ENCODE peak calls at places on chromosome X, in four cellular contexts. G is SW480, T is ascending aorta, U is hepatic stellate cell. D is an unnamed sample.

GRCh38 chrX:125175991-125176390 is 143.7 kb upstream of the TEX13C start:
- DNase-seq in U (no peak), G (no peak), T (no peak), D (no peak)

GRCh38 chrX:129779747-129780146 is at the start of gene SASH3:
- DNase-seq in U (no peak), G (no peak), T (peak), D (no peak)

GRCh38 chrX:119948381-119948780 is 4.8 kb upstream of the NKAP start:
- DNase-seq in T (no peak), U (no peak), G (peak), D (no peak)

GRCh38 chrX:68827848-68828562 is 816 bp upstream of the EFNB1 start:
- DNase-seq in T (peak), G (peak), U (peak), D (peak)

GRCh38 chrX:63761639-63762038 is 23.4 kb downstream of the ARHGEF9 start:
- DNase-seq in U (no peak), T (no peak), G (no peak), D (no peak)

GRCh38 chrX:78182881-78183280 is 43.4 kb upstream of the TAF9B start:
- DNase-seq in U (no peak), G (no peak), T (no peak), D (no peak)

GRCh38 chrX:136780738-136781137 is at the start of gene ARHGEF6:
- DNase-seq in G (no peak), T (no peak), U (no peak), D (peak)

GRCh38 chrX:149152941-149153340 is 352.2 kb downstream of the IDS start:
- DNase-seq in U (no peak), T (no peak), G (no peak), D (no peak)

GRCh38 chrX:34778961-34779360 is 121.9 kb upstream of the TMEM47 start:
- DNase-seq in U (peak), G (no peak), T (no peak), D (no peak)

GRCh38 chrX:70494441-70494840 is 49.8 kb downstream of the DLG3 start:
- DNase-seq in U (no peak), T (no peak), G (no peak), D (no peak)

GRCh38 chrX:115894087-115894486 is 276.5 kb upstream of the AGTR2 start:
- DNase-seq in G (peak), U (peak), T (no peak), D (no peak)

GRCh38 chrX:153494541-153495361 is at the start of gene BGN:
- DNase-seq in T (no peak), U (peak), G (no peak), D (peak)

GRCh38 chrX:153981771-153982533 is 9.4 kb downstream of the TMEM187 start:
- DNase-seq in T (no peak), G (no peak), U (no peak), D (peak)

GRCh38 chrX:8868906-8869305 is 67.7 kb upstream of the FAM9A start:
- DNase-seq in T (no peak), G (peak), U (no peak), D (peak)

GRCh38 chrX:94058728-94059382 is 384.8 kb downstream of the FAM133A start:
- DNase-seq in G (peak), T (no peak), U (peak), D (peak)

GRCh38 chrX:18390941-18391538 is 34.4 kb upstream of the CDKL5 start:
- DNase-seq in U (peak), G (peak), T (no peak), D (peak)

GRCh38 chrX:5867778-5868177 is 360.9 kb downstream of the NLGN4X start:
- DNase-seq in U (no peak), G (no peak), T (no peak), D (no peak)

GRCh38 chrX:7264399-7264798 is 116.4 kb upstream of the PUDP start:
- DNase-seq in U (no peak), G (no peak), T (no peak), D (no peak)

GRCh38 chrX:3286196-3286920 is 60.1 kb downstream of the MXRA5 start:
- DNase-seq in U (no peak), T (no peak), G (peak), D (no peak)

GRCh38 chrX:154596290-154596929 is 11.5 kb downstream of the CTAG1A start:
- DNase-seq in T (no peak), U (no peak), G (peak), D (peak)

GRCh38 chrX:15664487-15665444 is at the start of gene CLTRN:
- DNase-seq in U (no peak), T (no peak), G (no peak), D (no peak)

GRCh38 chrX:111511477-111511876 is at the start of gene SERTM2:
- DNase-seq in T (no peak), U (no peak), G (no peak), D (peak)

GRCh38 chrX:144809025-144809424 is 438.3 kb upstream of the SPANXN1 start:
- DNase-seq in G (no peak), T (no peak), U (no peak), D (no peak)

GRCh38 chrX:30992381-30992904 is 79.4 kb downstream of the FTHL17 start:
- DNase-seq in T (no peak), U (no peak), G (peak), D (peak)

GRCh38 chrX:28988246-28988645 is 401.0 kb downstream of the IL1RAPL1 start:
- DNase-seq in U (no peak), G (no peak), T (no peak), D (peak)

GRCh38 chrX:30067677-30068076 is 147.7 kb upstream of the MAGEB2 start:
- DNase-seq in G (no peak), T (no peak), U (no peak), D (no peak)

GRCh38 chrX:20414066-20414465 is 147.4 kb upstream of the RPS6KA3 start:
- DNase-seq in G (no peak), T (no peak), U (no peak), D (no peak)

D was measured in left kidney.